ENCODE peak calls at places on chromosome 10, in five cellular contexts. W, Z, R, A and N are unnamed samples.

GRCh38 chr10:105188737-105189463 is 547.8 kb downstream of the SORCS3 start:
- DNase-seq in W (no peak), Z (no peak), R (no peak), A (no peak), N (no peak)

GRCh38 chr10:44352316-44353127 is 32.4 kb downstream of the CXCL12 start:
- DNase-seq in W (no peak), Z (peak), R (peak), A (peak), N (no peak)

GRCh38 chr10:31762306-31762705 is 166.3 kb downstream of the ARHGAP12 start:
- DNase-seq in W (no peak), Z (no peak), R (no peak), A (no peak), N (no peak)

GRCh38 chr10:102812213-102812876 is 24.9 kb downstream of the CYP17A1 start:
- DNase-seq in W (no peak), Z (no peak), R (no peak), A (no peak), N (no peak)

GRCh38 chr10:72665925-72666324 is 26.0 kb upstream of the MCU start:
- DNase-seq in W (no peak), Z (no peak), R (no peak), A (no peak), N (no peak)

GRCh38 chr10:8416755-8417154 is 362.3 kb downstream of the GATA3 start:
- DNase-seq in W (no peak), Z (no peak), R (no peak), A (no peak), N (no peak)

GRCh38 chr10:30094601-30095000 is 35.2 kb upstream of the JCAD start:
- DNase-seq in W (no peak), Z (no peak), R (no peak), A (no peak), N (no peak)

GRCh38 chr10:71999360-72000072 is 35.3 kb downstream of the CHST3 start:
- DNase-seq in W (no peak), Z (peak), R (peak), A (no peak), N (no peak)

GRCh38 chr10:132115736-132116135 is 50.0 kb downstream of the JAKMIP3 start:
- DNase-seq in W (no peak), Z (peak), R (no peak), A (peak), N (no peak)

GRCh38 chr10:12390733-12391132 is 41.4 kb downstream of the CAMK1D start:
- DNase-seq in W (no peak), Z (no peak), R (no peak), A (no peak), N (no peak)

GRCh38 chr10:72253002-72253401 is 20.7 kb upstream of the DDIT4 start:
- DNase-seq in W (no peak), Z (no peak), R (no peak), A (no peak), N (no peak)

GRCh38 chr10:125066704-125067447 is 93.5 kb downstream of the CTBP2 start:
- DNase-seq in W (no peak), Z (peak), R (no peak), A (no peak), N (no peak)

GRCh38 chr10:23157691-23158369 is 34.3 kb upstream of the PTF1A start:
- DNase-seq in W (peak), Z (no peak), R (no peak), A (no peak), N (no peak)

GRCh38 chr10:124091646-124092269 is 1.6 kb downstream of the CHST15 start:
- DNase-seq in W (no peak), Z (peak), R (peak), A (no peak), N (no peak)

DNA sequence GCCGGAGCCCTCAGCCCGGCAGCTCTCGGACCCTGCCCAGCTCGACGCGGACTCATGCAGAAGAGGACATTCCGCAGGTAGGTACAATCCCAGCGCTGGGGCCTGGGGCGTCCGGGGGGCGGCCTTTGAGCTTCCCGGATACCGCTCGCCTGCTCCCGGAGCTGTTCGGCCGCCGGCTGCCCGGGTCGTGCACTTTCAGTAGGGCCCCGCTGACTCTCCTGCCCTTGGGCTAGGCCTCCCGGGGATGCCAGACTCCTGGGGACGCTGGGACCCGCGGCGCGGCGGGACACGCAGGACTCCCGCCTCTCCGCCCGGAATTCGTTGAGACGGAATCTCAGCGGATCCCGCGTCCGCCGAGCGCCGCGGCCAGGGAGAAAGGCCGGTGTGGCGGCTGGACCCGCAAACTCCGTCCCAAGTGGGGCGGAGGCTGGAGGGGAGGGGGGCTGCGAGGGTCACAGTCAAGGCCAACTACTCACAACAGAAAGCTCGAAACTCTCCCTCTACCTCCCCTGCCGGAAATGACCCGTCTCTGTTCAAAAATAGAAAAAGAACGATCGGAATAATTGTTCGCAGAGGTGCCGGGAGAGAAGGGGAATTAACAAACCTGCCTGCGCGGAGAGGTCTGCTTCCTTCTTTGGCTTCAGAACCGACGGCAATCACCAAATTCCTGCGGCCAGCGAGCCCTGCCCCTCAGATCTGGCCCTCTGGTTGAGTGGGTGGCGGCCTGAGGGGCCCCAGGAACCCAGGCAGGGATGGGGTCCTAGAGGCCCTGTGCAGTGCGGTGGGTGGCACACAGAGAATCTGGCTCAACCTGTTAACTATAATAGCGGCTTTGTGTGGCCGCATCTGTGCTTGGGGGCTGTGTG is 9.2 kb downstream of the TLX1 start:
- DNase-seq in W (no peak), Z (no peak), R (no peak), A (no peak), N (no peak)
- TF ChIP-seq POLR2AphosphoS5 in W (no peak), Z (peak), R (peak), A (peak), N (peak)

DNA sequence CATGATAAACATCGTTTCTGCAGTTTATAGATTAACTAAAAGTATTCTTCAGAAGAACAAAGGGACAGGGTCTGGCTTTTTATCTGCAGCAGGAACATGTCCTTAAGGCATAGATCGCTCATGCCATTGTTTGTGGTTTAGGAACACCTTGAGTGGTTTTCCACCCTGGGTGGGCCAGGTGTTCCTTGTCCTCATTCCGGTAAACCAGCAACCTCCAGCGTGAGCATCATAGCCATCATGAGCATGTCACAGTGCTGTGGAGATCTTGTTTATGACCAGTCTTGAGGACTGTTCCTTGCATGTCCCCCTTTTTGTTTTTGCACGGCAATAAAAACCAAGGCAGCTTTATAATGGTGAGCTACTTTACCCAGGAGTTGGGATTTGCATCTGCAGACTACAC is 33.9 kb downstream of the STOX1 start:
- DNase-seq in W (no peak), Z (no peak), R (no peak), A (no peak), N (no peak)
- TF ChIP-seq POLR2A in W (no peak), Z (no peak), R (no peak), A (no peak), N (no peak)

GRCh38 chr10:97773096-97773495 is 1.3 kb upstream of the SFRP5 start:
- DNase-seq in W (no peak), Z (no peak), R (no peak), A (no peak), N (no peak)

GRCh38 chr10:97770265-97770664 is 1.5 kb downstream of the SFRP5 start:
- DNase-seq in W (no peak), Z (no peak), R (no peak), A (no peak), N (no peak)

GRCh38 chr10:97768322-97769315 is 3.2 kb downstream of the SFRP5 start:
- DNase-seq in W (no peak), Z (no peak), R (no peak), A (no peak), N (no peak)

GRCh38 chr10:97771913-97772823 is at the start of gene SFRP5:
- DNase-seq in W (peak), Z (no peak), R (no peak), A (no peak), N (no peak)

DNA sequence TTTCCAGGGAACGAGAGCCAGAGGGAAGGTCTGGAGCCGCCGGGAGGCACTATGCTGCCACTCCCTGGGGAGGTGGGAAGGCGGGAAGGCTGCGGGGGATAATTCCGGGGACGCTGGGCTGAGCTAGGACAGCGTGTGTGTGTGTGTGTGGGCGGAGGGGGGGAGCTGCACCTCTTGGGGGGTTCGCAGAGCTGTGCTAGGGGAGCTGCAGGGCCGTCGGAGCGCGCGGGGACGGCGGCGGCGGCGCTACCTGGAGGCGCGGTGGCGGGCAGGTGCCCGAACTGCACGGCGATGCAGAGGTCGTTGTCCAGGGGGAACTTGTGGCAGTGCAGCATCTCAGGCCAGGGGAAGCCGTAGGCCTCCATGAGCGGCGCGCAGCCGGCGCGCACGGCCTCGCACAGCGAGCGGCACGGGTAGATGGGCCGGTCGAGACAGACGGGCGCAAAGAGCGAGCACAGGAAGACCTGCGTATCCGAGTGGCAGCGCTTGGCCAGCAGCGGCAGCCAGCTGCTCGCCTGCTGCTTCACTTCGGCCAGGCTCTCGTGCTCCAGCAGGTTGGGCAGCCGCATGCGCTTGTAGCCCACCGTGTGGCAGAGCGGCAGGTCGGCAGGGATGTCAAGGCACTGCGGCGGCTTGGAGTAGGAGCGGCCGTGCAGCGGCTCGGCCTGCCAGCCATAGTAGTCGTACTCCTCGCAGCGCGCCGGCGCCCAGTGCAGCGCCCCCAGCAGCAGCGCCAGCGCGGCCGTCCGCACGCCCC is 566 bp downstream of the SFRP5 start:
- DNase-seq in W (no peak), Z (no peak), R (no peak), A (no peak), N (no peak)
- H3K4me3 ChIP-seq in W (no peak), Z (no peak), R (no peak), A (peak), N (peak)

GRCh38 chr10:70492786-70493659 is 14.5 kb downstream of the PALD1 start:
- DNase-seq in W (no peak), Z (no peak), R (peak), A (no peak), N (no peak)

GRCh38 chr10:70493660-70494234 is 15.2 kb downstream of the PALD1 start:
- DNase-seq in W (no peak), Z (no peak), R (peak), A (no peak), N (no peak)

GRCh38 chr10:70494966-70495365 is 16.4 kb downstream of the PALD1 start:
- DNase-seq in W (no peak), Z (no peak), R (peak), A (no peak), N (no peak)

GRCh38 chr10:70495691-70496261 is 17.2 kb downstream of the PALD1 start:
- DNase-seq in W (no peak), Z (no peak), R (no peak), A (no peak), N (no peak)

DNA sequence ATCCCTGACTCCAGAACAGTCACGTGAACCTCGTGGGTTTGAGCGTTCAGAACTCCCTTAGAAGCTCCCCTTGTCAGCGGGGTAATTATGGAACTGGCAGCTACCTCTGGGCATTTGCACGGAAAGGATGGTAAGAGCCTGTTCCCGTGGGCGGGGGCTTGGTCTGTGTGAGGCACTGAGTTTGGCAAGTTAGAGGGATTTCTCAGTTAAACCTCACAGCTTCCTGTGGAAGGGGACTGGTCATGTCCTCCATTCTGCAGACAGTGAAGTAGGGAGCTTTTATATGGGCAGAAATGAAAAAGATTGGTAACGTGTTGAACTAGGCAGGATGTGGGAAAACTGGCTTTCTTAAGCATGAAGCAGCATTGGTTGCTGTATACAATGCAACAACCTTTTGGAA is 16.0 kb downstream of the PALD1 start:
- DNase-seq in W (no peak), Z (no peak), R (no peak), A (no peak), N (no peak)
- TF ChIP-seq POLR2AphosphoS5 in W (no peak), Z (no peak), R (no peak), A (no peak), N (no peak)

DNA sequence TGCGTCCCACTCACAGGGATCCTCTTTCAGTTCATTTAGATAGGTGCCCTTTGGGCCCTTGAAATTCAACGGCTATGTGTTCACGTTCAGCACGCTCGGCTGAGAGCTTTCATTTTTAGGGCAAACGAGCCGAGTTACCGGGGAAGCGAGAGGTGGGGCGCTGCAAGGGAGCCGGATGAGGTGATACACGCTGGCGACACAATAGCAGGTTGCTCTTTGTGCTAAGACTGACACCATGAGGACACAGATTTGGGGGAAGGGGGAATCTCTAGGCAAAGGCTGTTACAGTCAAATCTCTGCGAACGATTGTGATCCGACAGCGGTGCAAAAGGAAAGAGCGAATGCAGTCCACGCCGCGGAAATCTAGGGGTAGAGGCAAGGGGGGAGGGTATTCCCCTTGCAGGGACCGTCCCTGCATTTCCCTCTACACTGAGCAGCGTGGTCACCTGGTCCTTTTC is 660 bp downstream of the KLLN start:
- DNase-seq in W (peak), Z (no peak), R (no peak), A (no peak), N (no peak)
- TF ChIP-seq POLR2A in W (no peak), Z (no peak), R (no peak), A (no peak), N (no peak)

GRCh38 chr10:65556006-65556405 is 1369.8 kb upstream of the LRRTM3 start:
- DNase-seq in W (no peak), Z (no peak), R (no peak), A (no peak), N (no peak)

GRCh38 chr10:65555192-65555591 is 1370.6 kb upstream of the LRRTM3 start:
- DNase-seq in W (no peak), Z (no peak), R (no peak), A (no peak), N (no peak)

GRCh38 chr10:65548046-65548445 is 1377.8 kb upstream of the LRRTM3 start:
- DNase-seq in W (no peak), Z (no peak), R (no peak), A (no peak), N (no peak)

GRCh38 chr10:65550761-65551160 is 1375.1 kb upstream of the LRRTM3 start:
- DNase-seq in W (no peak), Z (no peak), R (no peak), A (no peak), N (no peak)
- H3K4me3 ChIP-seq in W (no peak), Z (no peak), R (no peak), A (no peak), N (no peak)

GRCh38 chr10:119268428-119268827 is 61.1 kb downstream of the GRK5 start:
- DNase-seq in W (no peak), Z (no peak), R (no peak), A (no peak), N (no peak)
- TF ChIP-seq POLR2AphosphoS5 in W (no peak), Z (no peak), R (no peak), A (no peak), N (no peak)

DNA sequence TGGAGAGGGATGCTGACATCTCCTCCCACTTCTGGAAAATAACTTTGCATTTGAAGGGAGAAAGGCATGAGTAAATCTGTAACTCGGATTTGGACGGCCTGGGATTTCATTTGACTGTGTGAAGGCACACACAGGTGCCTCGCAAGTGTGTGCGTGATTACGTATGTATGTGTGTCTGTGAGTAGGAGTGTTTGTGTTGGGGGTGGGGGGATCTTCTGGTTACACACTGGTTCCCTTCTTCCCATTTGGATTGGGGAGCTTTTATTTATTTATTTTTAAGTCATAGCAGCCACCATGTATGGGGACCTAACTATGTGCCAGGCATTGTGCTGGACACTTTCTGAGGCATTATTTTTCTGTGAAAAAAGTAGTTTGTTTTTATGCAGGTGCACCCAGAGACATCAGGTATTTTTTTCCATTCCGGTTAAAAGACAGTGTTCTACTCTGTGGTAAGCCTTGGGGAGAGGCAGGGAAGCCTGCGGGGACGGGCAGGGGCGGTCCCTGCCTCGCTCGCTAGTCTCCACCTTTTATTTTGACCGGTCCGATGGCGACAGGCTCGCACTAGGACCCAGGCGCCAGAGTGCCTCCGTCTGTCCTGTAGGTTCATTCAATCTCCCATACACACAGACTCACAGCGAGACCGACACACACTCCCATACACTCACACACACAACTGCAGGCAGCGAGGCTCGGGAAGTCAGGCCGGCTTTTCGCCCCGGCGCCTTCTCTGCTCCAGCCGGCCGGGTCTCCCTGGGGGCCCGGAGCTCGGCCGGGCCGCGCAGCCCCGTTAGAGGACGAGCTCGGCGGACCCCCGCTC is at the start of gene MXI1:
- DNase-seq in W (peak), Z (peak), R (peak), A (peak), N (no peak)
- TF ChIP-seq POLR2A in W (peak), Z (no peak), R (peak), A (no peak), N (peak)